ENCODE peak calls at places on chromosomes 4 and X, in nine cellular contexts. R is sigmoid colon, B is K562, Z is stomach, W is transverse colon, E is H1, X is HCT116, G is upper lobe of left lung, D is suprapubic skin. F is an unnamed sample.
A peak's percentile ranks its signal among the peaks of the same experiment; 100 is the strongest.

GRCh38 chr4:7588002-7588401 is 153.3 kb upstream of the PSAPL1 start:
- DNase-seq in R (no peak), B (no peak), Z (no peak), W (no peak), E (no peak), X (no peak), G (no peak), D (no peak), F (no peak)

GRCh38 chr4:53459548-53459947 is 82.1 kb downstream of the FIP1L1 start:
- DNase-seq in R (no peak), B (no peak), Z (no peak), W (no peak), E (no peak), X (no peak), G (no peak), D (no peak), F (no peak)

GRCh38 chr4:25863906-25864418 is 1.2 kb upstream of the SEL1L3 start:
- DNase-seq in R (no peak), B (no peak), Z (no peak), W (peak; percentile 34), E (no peak), X (no peak), G (peak; percentile 67), D (no peak), F (no peak)

GRCh38 chrX:18887177-18887820 is 96.6 kb downstream of the PHKA2 start:
- DNase-seq in R (peak; percentile 64), B (no peak), Z (peak; percentile 34), W (peak; percentile 65), E (no peak), X (no peak), G (peak; percentile 73), D (no peak), F (no peak)

GRCh38 chrX:95029571-95029970 is 1355.6 kb downstream of the FAM133A start:
- DNase-seq in R (no peak), B (no peak), Z (no peak), W (no peak), E (no peak), X (no peak), G (no peak), D (no peak), F (no peak)

GRCh38 chr4:13344216-13344615 is 139.9 kb downstream of the RAB28 start:
- DNase-seq in R (no peak), B (no peak), Z (no peak), W (no peak), E (no peak), X (no peak), G (no peak), D (no peak), F (no peak)

GRCh38 chr4:146165840-146166239 is 9.7 kb upstream of the LSM6 start:
- DNase-seq in R (no peak), B (no peak), Z (no peak), W (no peak), E (no peak), X (no peak), G (no peak), D (no peak), F (no peak)

GRCh38 chr4:86934772-86935498 is at the start of gene AFF1:
- DNase-seq in R (peak; percentile 97), B (peak; percentile 97), Z (peak; percentile 94), W (peak; percentile 96), E (peak; percentile 81), X (peak; percentile 82), G (peak; percentile 98), D (peak; percentile 96), F (peak; percentile 76)

GRCh38 chr4:40878548-40879055 is 128.8 kb downstream of the NSUN7 start:
- DNase-seq in R (no peak), B (no peak), Z (no peak), W (no peak), E (no peak), X (no peak), G (no peak), D (no peak), F (no peak)

GRCh38 chrX:94662665-94663064 is 988.7 kb downstream of the FAM133A start:
- DNase-seq in R (no peak), B (no peak), Z (no peak), W (no peak), E (no peak), X (no peak), G (no peak), D (no peak), F (no peak)

GRCh38 chrX:109537324-109537665 is 651 bp downstream of the NXT2 start:
- DNase-seq in R (no peak), B (no peak), Z (peak; percentile 49), W (peak; percentile 42), E (no peak), X (no peak), G (no peak), D (no peak), F (no peak)

GRCh38 chr4:139253046-139253445 is 27.0 kb downstream of the MGARP start:
- DNase-seq in R (no peak), B (no peak), Z (no peak), W (no peak), E (no peak), X (no peak), G (no peak), D (no peak), F (no peak)

GRCh38 chr4:119212964-119213606 is 572 bp downstream of the USP53 start:
- DNase-seq in R (peak; percentile 95), B (peak; percentile 61), Z (peak; percentile 85), W (peak; percentile 85), E (peak; percentile 74), X (peak; percentile 89), G (peak; percentile 93), D (peak; percentile 92), F (peak; percentile 25)
- TF ChIP-seq POLR2A in R (no peak), B (no peak), Z (no peak), W (no peak), E (peak; percentile 74), X (no peak), G (no peak), D (peak; percentile 9), F (peak; percentile 0)

GRCh38 chr4:112751447-112751846 is 114.5 kb downstream of the LARP7 start:
- DNase-seq in R (no peak), B (no peak), Z (no peak), W (no peak), E (peak; percentile 38), X (no peak), G (no peak), D (no peak), F (no peak)
- TF ChIP-seq POLR2AphosphoS5 in R (no peak), B (no peak), Z (no peak), W (no peak), E (no peak), X (no peak), G (no peak), D (no peak), F (no peak)

DNA sequence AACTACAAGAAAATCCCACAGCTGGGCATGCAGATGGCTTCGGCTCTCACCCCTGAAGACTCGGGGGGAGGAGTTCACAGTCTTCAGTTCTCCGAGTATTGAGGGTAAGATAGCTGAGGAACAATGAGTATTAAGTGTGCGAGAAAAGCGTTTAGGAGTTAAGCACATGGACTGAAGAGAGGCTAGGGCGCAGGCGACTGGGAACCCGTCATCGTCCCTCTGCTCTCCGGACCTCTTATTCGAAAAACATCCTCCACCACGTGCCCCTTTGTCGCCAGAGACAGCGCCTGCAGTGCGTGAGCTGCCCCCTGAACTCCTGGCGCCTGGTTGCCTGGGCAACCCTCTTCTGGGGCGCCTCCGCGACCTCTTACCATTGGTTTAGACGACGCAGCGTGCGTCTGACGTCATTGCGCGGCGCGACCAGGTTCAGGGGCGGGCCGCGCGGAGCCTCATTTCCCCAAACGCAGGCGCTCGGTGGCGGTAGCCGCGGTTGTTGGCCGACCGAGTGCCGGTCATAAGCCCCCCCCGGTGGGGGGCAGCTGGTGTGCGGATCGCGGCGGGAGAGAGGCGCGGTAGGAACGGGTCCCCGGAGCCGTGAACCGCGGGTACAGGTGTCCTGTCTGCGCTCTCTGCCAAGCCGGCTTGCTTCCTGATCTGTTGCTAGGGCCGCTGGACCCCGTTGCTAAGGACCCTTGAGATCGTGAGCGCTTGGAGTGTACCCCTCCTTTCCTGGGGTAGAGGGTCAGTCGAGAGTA is at the start of gene PACRGL:
- DNase-seq in R (peak; percentile 97), B (peak; percentile 90), Z (peak; percentile 93), W (peak; percentile 95), E (peak; percentile 86), X (peak; percentile 88), G (peak; percentile 98), D (peak; percentile 97), F (peak; percentile 60)
- TF ChIP-seq POLR2A in R (peak; percentile 40), B (peak; percentile 77), Z (no peak), W (peak; percentile 71), E (peak; percentile 80), X (peak; percentile 67), G (peak; percentile 78), D (peak; percentile 57), F (peak; percentile 60)

GRCh38 chr4:185534850-185535761 is at the start of gene PDLIM3:
- DNase-seq in R (peak; percentile 89), B (peak; percentile 77), Z (peak; percentile 55), W (peak; percentile 58), E (no peak), X (peak; percentile 12), G (peak; percentile 93), D (no peak), F (peak; percentile 42)
- TF ChIP-seq POLR2AphosphoS5 in R (peak; percentile 99), B (no peak), Z (peak; percentile 96), W (peak; percentile 86), E (no peak), X (peak; percentile 87), G (peak; percentile 87), D (no peak), F (no peak)